ENCODE peak calls at places on chromosomes 13 and 19, in four cellular contexts. W, C, I and Z are unnamed samples.

GRCh38 chr13:92197669-92198068 is 799.2 kb downstream of the GPC5 start:
- DNase-seq in C (no peak), W (no peak), I (no peak), Z (no peak)

GRCh38 chr19:10000171-10000826 is 10.0 kb downstream of the COL5A3 start:
- DNase-seq in I (peak; percentile 68), C (peak; percentile 87), W (peak; percentile 57), Z (peak; percentile 70)

GRCh38 chr13:74128171-74128767 is 5.9 kb downstream of the KLF12 start:
- DNase-seq in W (peak; percentile 16), I (peak; percentile 80), C (no peak), Z (no peak)

GRCh38 chr19:40274585-40275544 is 10.3 kb downstream of the AKT2 start:
- DNase-seq in I (no peak), C (peak; percentile 49), W (no peak), Z (no peak)

GRCh38 chr19:10335149-10336053 is 2.1 kb upstream of the RAVER1 start:
- DNase-seq in C (no peak), I (no peak), W (no peak), Z (no peak)

GRCh38 chr19:45508931-45509691 is 1.8 kb downstream of the VASP start:
- DNase-seq in I (peak; percentile 49), W (peak; percentile 63), C (peak; percentile 64), Z (peak; percentile 81)

GRCh38 chr13:49367640-49368431 is 76.0 kb downstream of the CAB39L start:
- DNase-seq in C (no peak), I (no peak), W (no peak), Z (no peak)

GRCh38 chr13:19960673-19961015 is 2.1 kb downstream of the ZMYM2 start:
- DNase-seq in I (no peak), C (no peak), W (no peak), Z (no peak)

GRCh38 chr13:44259045-44260042 is 114.3 kb upstream of the SERP2 start:
- DNase-seq in W (no peak), C (peak; percentile 62), I (peak; percentile 67), Z (no peak)

GRCh38 chr13:108961542-108962125 is 332.2 kb downstream of the MYO16 start:
- DNase-seq in I (peak; percentile 60), W (peak; percentile 43), C (peak; percentile 42), Z (peak; percentile 4)

GRCh38 chr13:66578305-66578704 is 651.8 kb downstream of the PCDH9 start:
- DNase-seq in I (no peak), W (no peak), C (no peak), Z (no peak)

GRCh38 chr13:107977175-107977574 is 238.2 kb downstream of the LIG4 start:
- DNase-seq in C (no peak), W (no peak), I (no peak), Z (no peak)

GRCh38 chr19:41898235-41898634 is 15.3 kb downstream of the ARHGEF1 start:
- DNase-seq in C (no peak), W (no peak), I (no peak), Z (no peak)

GRCh38 chr13:38819053-38819452 is 132.2 kb downstream of the FREM2 start:
- DNase-seq in C (no peak), I (peak; percentile 1), W (no peak), Z (no peak)

GRCh38 chr19:55674459-55674840 is 576 bp upstream of the EPN1 start:
- DNase-seq in C (no peak), W (no peak), I (no peak), Z (no peak)

GRCh38 chr13:68369739-68370138 is 1139.6 kb upstream of the PCDH9 start:
- DNase-seq in I (no peak), C (no peak), W (peak; percentile 49), Z (peak; percentile 59)

GRCh38 chr19:53903055-53903680 is 5.9 kb upstream of the CACNG7 start:
- DNase-seq in I (peak; percentile 46), C (peak; percentile 54), W (peak; percentile 52), Z (no peak)

GRCh38 chr13:44609137-44609536 is 33.0 kb upstream of the TSC22D1 start:
- DNase-seq in I (no peak), W (no peak), C (no peak), Z (no peak)

GRCh38 chr13:73938375-73939070 is 195.7 kb downstream of the KLF12 start:
- DNase-seq in I (peak; percentile 77), C (no peak), W (no peak), Z (peak; percentile 5)

GRCh38 chr19:36032251-36033104 is at the start of gene CLIP3:
- DNase-seq in C (peak; percentile 39), W (no peak), I (peak; percentile 64), Z (no peak)

GRCh38 chr13:100738176-100738855 is 63.7 kb upstream of the TMTC4 start:
- DNase-seq in C (no peak), I (no peak), W (no peak), Z (no peak)
- TF ChIP-seq MYC in C (no peak), I (no peak), W (no peak), Z (no peak)

GRCh38 chr19:1312732-1313694 is 27.3 kb downstream of the EFNA2 start:
- DNase-seq in C (no peak), I (peak; percentile 41), W (no peak), Z (peak; percentile 88)
- TF ChIP-seq JUN in C (no peak), I (peak; percentile 42), W (no peak), Z (no peak)

GRCh38 chr13:46150134-46150693 is 31.8 kb downstream of the LCP1 start:
- DNase-seq in W (no peak), C (no peak), I (no peak), Z (no peak)

GRCh38 chr13:46152627-46153328 is 29.2 kb downstream of the LCP1 start:
- DNase-seq in W (peak; percentile 47), C (no peak), I (no peak), Z (no peak)

GRCh38 chr13:46145950-46146349 is 36.0 kb downstream of the LCP1 start:
- DNase-seq in W (no peak), C (no peak), I (no peak), Z (no peak)

GRCh38 chr13:46146898-46147297 is 35.1 kb downstream of the LCP1 start:
- DNase-seq in W (peak; percentile 56), I (no peak), C (no peak), Z (no peak)

DNA sequence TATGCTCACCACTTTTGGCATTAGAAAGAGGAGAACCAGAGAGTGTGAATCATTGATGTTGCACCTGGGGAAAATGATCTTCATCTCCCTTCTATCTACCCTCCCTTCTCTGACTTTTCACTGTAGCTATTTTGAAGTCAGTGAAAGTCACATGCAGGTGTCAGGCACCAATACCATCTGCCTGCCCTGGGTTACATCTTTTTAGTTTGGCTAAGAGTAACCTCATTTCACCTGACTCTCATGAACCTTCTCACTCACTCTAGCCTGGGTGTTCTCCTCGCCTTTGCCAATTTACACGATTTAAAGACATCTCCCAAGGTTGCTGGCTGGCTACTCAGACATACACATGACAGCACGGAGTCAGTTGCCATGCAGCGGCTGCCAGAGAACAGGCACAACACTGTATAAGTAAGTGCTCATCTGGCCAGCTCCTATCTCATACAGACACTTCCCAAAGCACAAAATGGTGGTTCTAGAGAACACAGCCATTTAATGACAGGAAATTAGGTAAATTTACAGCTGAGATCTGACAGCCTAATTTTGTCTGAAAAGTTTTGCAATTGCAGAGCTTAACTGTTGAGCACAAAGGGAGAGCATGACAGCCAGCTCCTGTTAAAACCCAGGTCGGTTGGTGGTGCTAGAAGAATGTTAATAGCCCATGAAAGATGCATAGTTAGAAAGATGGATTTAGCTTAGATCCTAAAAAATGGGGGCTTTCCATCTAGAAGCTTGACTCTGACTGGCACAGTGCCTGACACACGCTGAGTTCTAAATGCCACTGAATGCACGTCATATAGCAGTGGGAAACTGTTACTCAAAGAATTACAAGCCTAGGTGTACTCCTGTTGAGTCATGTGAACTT is 32.5 kb downstream of the LCP1 start:
- DNase-seq in I (no peak), W (no peak), C (no peak), Z (no peak)
- TF ChIP-seq MYC in I (no peak), W (no peak), C (no peak), Z (no peak)

GRCh38 chr19:4711211-4711610 is 12.4 kb downstream of the DPP9 start:
- DNase-seq in I (no peak), C (no peak), W (no peak), Z (no peak)

GRCh38 chr19:4714016-4714415 is 9.6 kb downstream of the DPP9 start:
- DNase-seq in W (no peak), I (no peak), C (no peak), Z (no peak)

GRCh38 chr19:4712771-4713170 is 10.9 kb downstream of the DPP9 start:
- DNase-seq in W (no peak), C (no peak), I (no peak), Z (no peak)

GRCh38 chr19:4715529-4716221 is 8.0 kb downstream of the DPP9 start:
- DNase-seq in W (peak; percentile 80), I (no peak), C (no peak), Z (no peak)

DNA sequence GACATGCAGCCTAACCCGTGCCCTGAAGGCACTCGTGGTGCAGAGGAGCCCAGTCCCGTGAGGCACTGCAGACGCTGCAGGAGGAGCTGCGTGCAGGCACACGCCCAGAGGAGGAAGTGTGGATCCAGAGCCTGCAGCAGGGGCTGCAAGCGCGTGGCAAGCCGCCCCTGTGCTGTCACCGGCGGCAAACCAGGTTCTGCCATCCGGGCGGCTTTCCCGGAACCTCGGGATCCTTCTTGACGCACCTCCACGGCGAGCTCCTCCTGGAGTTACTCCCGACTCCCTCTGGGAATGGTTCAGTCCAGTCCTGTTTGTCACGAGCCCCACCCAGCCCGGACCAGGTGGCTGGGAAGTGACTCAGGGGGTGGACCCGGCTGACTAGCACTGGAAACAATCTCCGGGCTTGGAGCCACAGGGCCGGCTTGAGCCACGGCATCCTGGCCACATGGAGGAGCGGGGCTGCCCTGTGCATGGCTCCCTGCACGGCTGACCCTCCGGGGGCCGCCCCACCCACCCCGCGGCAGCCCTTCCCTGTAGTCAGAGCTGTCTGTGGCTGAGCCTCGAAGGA is 10.2 kb downstream of the DPP9 start:
- DNase-seq in C (no peak), I (peak; percentile 94), W (no peak), Z (peak; percentile 94)
- TF ChIP-seq JUN in C (no peak), I (peak; percentile 75), W (no peak), Z (peak; percentile 40)

GRCh38 chr19:51742736-51743288 is 8.9 kb downstream of the FPR1 start:
- DNase-seq in I (no peak), W (no peak), C (no peak), Z (no peak)
- TF ChIP-seq MYC in I (no peak), W (no peak), C (no peak), Z (no peak)

GRCh38 chr19:5406816-5407215 is 48.4 kb upstream of the ZNRF4 start:
- DNase-seq in C (no peak), W (no peak), I (no peak), Z (no peak)

GRCh38 chr19:5403968-5404640 is 51.1 kb upstream of the ZNRF4 start:
- DNase-seq in W (peak; percentile 63), C (peak; percentile 83), I (peak; percentile 60), Z (peak; percentile 79)

GRCh38 chr19:5407356-5407755 is 47.9 kb upstream of the ZNRF4 start:
- DNase-seq in C (peak; percentile 65), W (peak; percentile 12), I (no peak), Z (peak; percentile 61)
- TF ChIP-seq JUN in C (no peak), W (no peak), I (no peak), Z (no peak)

DNA sequence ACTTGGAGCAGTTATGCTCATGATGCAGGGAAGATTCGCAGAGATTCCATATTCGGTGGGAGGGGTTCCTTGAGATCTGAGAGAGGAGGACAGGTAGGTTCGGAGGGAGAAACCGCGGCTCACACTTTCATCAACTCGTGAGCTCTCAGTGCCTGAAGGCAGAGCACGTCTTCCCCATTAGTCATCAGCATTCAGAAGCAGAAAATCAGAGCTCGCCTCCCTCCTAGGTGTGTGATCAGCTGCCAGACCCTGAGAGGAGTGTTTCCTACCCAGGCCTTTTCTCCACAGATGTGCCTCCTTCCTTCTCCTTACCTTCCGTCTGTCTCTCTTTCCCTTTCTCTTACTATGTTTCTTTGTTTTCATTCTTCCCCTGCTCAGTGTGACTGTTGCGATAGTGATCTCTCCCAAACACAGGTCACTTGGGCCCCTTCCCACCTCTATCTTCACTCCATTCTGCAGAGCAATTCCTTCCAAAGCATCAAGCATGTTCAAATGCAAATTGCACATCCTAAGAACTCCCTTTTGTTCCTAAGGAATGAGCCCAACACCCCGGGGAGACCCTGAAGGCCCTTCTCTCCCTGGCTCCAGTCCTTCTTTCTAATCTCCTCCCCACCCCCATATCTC is 389.5 kb downstream of the UQCRFS1 start:
- DNase-seq in W (no peak), C (no peak), I (no peak), Z (no peak)
- TF ChIP-seq MYC in W (no peak), C (no peak), I (no peak), Z (no peak)